ENCODE peak calls at places on chromosomes 2 and 18, in five cellular contexts. One of them, this sample, is unnamed.

GRCh38 chr2:177772529-177772928 is 300.0 kb downstream of the PDE11A start:
- DNase-seq in right atrium auricular region: no peak
- DNase-seq in foreskin fibroblast: no peak
- DNase-seq in dorsolateral prefrontal cortex: no peak
- DNase-seq in AG09309: no peak
- DNase-seq in this sample: no peak

GRCh38 chr18:58716046-58716766 is 44.9 kb downstream of the MALT1 start:
- DNase-seq in right atrium auricular region: no peak
- DNase-seq in dorsolateral prefrontal cortex: no peak
- DNase-seq in AG09309: no peak
- DNase-seq in foreskin fibroblast: no peak
- DNase-seq in this sample: no peak

GRCh38 chr2:54572636-54573531 is 116.8 kb downstream of the SPTBN1 start:
- DNase-seq in foreskin fibroblast: peak
- DNase-seq in right atrium auricular region: no peak
- DNase-seq in AG09309: no peak
- DNase-seq in dorsolateral prefrontal cortex: no peak
- DNase-seq in this sample: no peak

GRCh38 chr18:37537868-37538525 is 27.6 kb downstream of the CELF4 start:
- DNase-seq in foreskin fibroblast: peak
- DNase-seq in dorsolateral prefrontal cortex: peak
- DNase-seq in right atrium auricular region: peak
- DNase-seq in AG09309: peak
- DNase-seq in this sample: peak

GRCh38 chr2:26414291-26414690 is 12.6 kb downstream of the DRC1 start:
- DNase-seq in foreskin fibroblast: no peak
- DNase-seq in AG09309: no peak
- DNase-seq in right atrium auricular region: no peak
- DNase-seq in dorsolateral prefrontal cortex: no peak
- DNase-seq in this sample: no peak

GRCh38 chr2:120456867-120457266 is 110.9 kb downstream of the INHBB start:
- DNase-seq in foreskin fibroblast: no peak
- DNase-seq in AG09309: no peak
- DNase-seq in right atrium auricular region: no peak
- DNase-seq in dorsolateral prefrontal cortex: no peak
- DNase-seq in this sample: no peak

GRCh38 chr2:164430166-164430783 is 191.0 kb downstream of the GRB14 start:
- DNase-seq in foreskin fibroblast: peak
- DNase-seq in dorsolateral prefrontal cortex: peak
- DNase-seq in AG09309: peak
- DNase-seq in right atrium auricular region: no peak
- DNase-seq in this sample: peak

GRCh38 chr2:10363861-10364610 is 61.3 kb downstream of the HPCAL1 start:
- DNase-seq in dorsolateral prefrontal cortex: no peak
- DNase-seq in right atrium auricular region: no peak
- DNase-seq in AG09309: no peak
- DNase-seq in foreskin fibroblast: no peak
- DNase-seq in this sample: no peak

GRCh38 chr18:46156124-46156745 is 52.0 kb downstream of the HAUS1 start:
- DNase-seq in dorsolateral prefrontal cortex: no peak
- DNase-seq in AG09309: no peak
- DNase-seq in right atrium auricular region: no peak
- DNase-seq in foreskin fibroblast: no peak
- DNase-seq in this sample: no peak

GRCh38 chr2:26952374-26952773 is 18.1 kb upstream of the MAPRE3 start:
- DNase-seq in foreskin fibroblast: no peak
- DNase-seq in AG09309: no peak
- DNase-seq in right atrium auricular region: no peak
- DNase-seq in dorsolateral prefrontal cortex: no peak
- DNase-seq in this sample: no peak

GRCh38 chr2:88831071-88831791 is 139.8 kb downstream of the RPIA start:
- DNase-seq in foreskin fibroblast: no peak
- DNase-seq in dorsolateral prefrontal cortex: no peak
- DNase-seq in AG09309: no peak
- DNase-seq in right atrium auricular region: no peak
- DNase-seq in this sample: no peak

GRCh38 chr18:64678048-64678447 is 529.2 kb upstream of the LINC00305 start:
- DNase-seq in dorsolateral prefrontal cortex: no peak
- DNase-seq in AG09309: no peak
- DNase-seq in right atrium auricular region: no peak
- DNase-seq in foreskin fibroblast: no peak
- DNase-seq in this sample: no peak

GRCh38 chr2:11967946-11968465 is 221.6 kb downstream of the LPIN1 start:
- DNase-seq in dorsolateral prefrontal cortex: no peak
- DNase-seq in foreskin fibroblast: peak
- DNase-seq in right atrium auricular region: no peak
- DNase-seq in AG09309: peak
- DNase-seq in this sample: no peak

GRCh38 chr2:61014805-61015204 is 2.7 kb upstream of the PEX13 start:
- DNase-seq in dorsolateral prefrontal cortex: no peak
- DNase-seq in AG09309: peak
- DNase-seq in right atrium auricular region: no peak
- DNase-seq in foreskin fibroblast: no peak
- DNase-seq in this sample: no peak

GRCh38 chr2:215002500-215002899 is 135.9 kb downstream of the ABCA12 start:
- DNase-seq in right atrium auricular region: no peak
- DNase-seq in foreskin fibroblast: peak
- DNase-seq in AG09309: peak
- DNase-seq in dorsolateral prefrontal cortex: peak
- DNase-seq in this sample: no peak

GRCh38 chr2:88658890-88659881 is 31.9 kb upstream of the EIF2AK3 start:
- DNase-seq in AG09309: peak
- DNase-seq in right atrium auricular region: peak
- DNase-seq in foreskin fibroblast: peak
- DNase-seq in dorsolateral prefrontal cortex: no peak
- DNase-seq in this sample: no peak

GRCh38 chr2:96354492-96354891 is 18.9 kb downstream of the NCAPH start:
- DNase-seq in AG09309: no peak
- DNase-seq in right atrium auricular region: no peak
- DNase-seq in dorsolateral prefrontal cortex: no peak
- DNase-seq in foreskin fibroblast: no peak
- DNase-seq in this sample: no peak

GRCh38 chr2:157751462-157752058 is 122.9 kb upstream of the ACVR1C start:
- DNase-seq in AG09309: no peak
- DNase-seq in foreskin fibroblast: no peak
- DNase-seq in dorsolateral prefrontal cortex: no peak
- DNase-seq in right atrium auricular region: no peak
- DNase-seq in this sample: no peak

GRCh38 chr18:21145371-21145770 is 33.8 kb upstream of the ROCK1 start:
- DNase-seq in AG09309: no peak
- DNase-seq in foreskin fibroblast: no peak
- DNase-seq in dorsolateral prefrontal cortex: no peak
- DNase-seq in right atrium auricular region: no peak
- DNase-seq in this sample: no peak

GRCh38 chr2:35787302-35788031 is 568.1 kb upstream of the CRIM1 start:
- DNase-seq in foreskin fibroblast: no peak
- DNase-seq in dorsolateral prefrontal cortex: no peak
- DNase-seq in right atrium auricular region: no peak
- DNase-seq in AG09309: no peak
- DNase-seq in this sample: no peak

GRCh38 chr2:138271467-138271866 is 230.1 kb upstream of the SPOPL start:
- DNase-seq in AG09309: no peak
- DNase-seq in dorsolateral prefrontal cortex: no peak
- DNase-seq in foreskin fibroblast: no peak
- DNase-seq in right atrium auricular region: no peak
- DNase-seq in this sample: no peak

GRCh38 chr2:226772389-226773179 is 27.0 kb downstream of the IRS1 start:
- DNase-seq in right atrium auricular region: no peak
- DNase-seq in foreskin fibroblast: no peak
- DNase-seq in AG09309: no peak
- DNase-seq in dorsolateral prefrontal cortex: no peak
- DNase-seq in this sample: no peak

GRCh38 chr2:86341470-86341869 is 4.0 kb upstream of the REEP1 start:
- DNase-seq in right atrium auricular region: no peak
- DNase-seq in AG09309: no peak
- DNase-seq in dorsolateral prefrontal cortex: no peak
- DNase-seq in foreskin fibroblast: no peak
- DNase-seq in this sample: no peak

GRCh38 chr18:68763082-68763481 is 34.8 kb upstream of the CCDC102B start:
- DNase-seq in foreskin fibroblast: peak
- DNase-seq in dorsolateral prefrontal cortex: no peak
- DNase-seq in right atrium auricular region: no peak
- DNase-seq in AG09309: no peak
- DNase-seq in this sample: no peak

GRCh38 chr18:67280843-67281242 is 235.7 kb downstream of the DSEL start:
- DNase-seq in foreskin fibroblast: no peak
- DNase-seq in dorsolateral prefrontal cortex: no peak
- DNase-seq in right atrium auricular region: no peak
- DNase-seq in AG09309: no peak
- DNase-seq in this sample: no peak

GRCh38 chr18:67282796-67283195 is 233.7 kb downstream of the DSEL start:
- DNase-seq in dorsolateral prefrontal cortex: no peak
- DNase-seq in right atrium auricular region: no peak
- DNase-seq in foreskin fibroblast: no peak
- DNase-seq in AG09309: peak
- DNase-seq in this sample: no peak

GRCh38 chr18:67281746-67282145 is 234.8 kb downstream of the DSEL start:
- DNase-seq in dorsolateral prefrontal cortex: no peak
- DNase-seq in foreskin fibroblast: no peak
- DNase-seq in right atrium auricular region: no peak
- DNase-seq in AG09309: no peak
- DNase-seq in this sample: no peak

GRCh38 chr18:67290421-67290820 is 226.1 kb downstream of the DSEL start:
- DNase-seq in AG09309: no peak
- DNase-seq in foreskin fibroblast: no peak
- DNase-seq in right atrium auricular region: no peak
- DNase-seq in dorsolateral prefrontal cortex: no peak
- DNase-seq in this sample: no peak

DNA sequence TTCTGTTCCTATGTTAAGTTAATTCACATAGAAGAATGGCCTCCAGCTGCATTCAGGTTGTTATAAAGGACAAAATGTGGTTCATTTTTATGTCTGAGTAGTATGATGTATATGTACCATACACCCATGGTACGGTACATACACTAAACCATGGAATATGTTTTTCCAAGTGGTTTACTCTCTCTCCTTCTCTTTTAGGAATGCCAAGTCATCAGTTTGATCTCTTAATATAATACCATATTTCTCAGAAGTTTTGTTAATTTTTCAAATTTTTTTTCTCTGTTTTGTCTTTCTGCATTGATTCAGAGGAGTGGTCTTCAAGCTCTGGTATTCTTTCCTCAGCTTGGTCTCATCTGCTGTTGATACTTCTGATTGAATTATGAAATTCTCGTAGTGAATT is 230.9 kb downstream of the DSEL start:
- DNase-seq in dorsolateral prefrontal cortex: no peak
- DNase-seq in right atrium auricular region: no peak
- DNase-seq in foreskin fibroblast: no peak
- DNase-seq in AG09309: no peak
- DNase-seq in this sample: no peak
- TF ChIP-seq CTCF in dorsolateral prefrontal cortex: no peak
- TF ChIP-seq CTCF in right atrium auricular region: no peak
- TF ChIP-seq CTCF in foreskin fibroblast: no peak
- TF ChIP-seq CTCF in AG09309: no peak
- TF ChIP-seq CTCF in this sample: no peak

DNA sequence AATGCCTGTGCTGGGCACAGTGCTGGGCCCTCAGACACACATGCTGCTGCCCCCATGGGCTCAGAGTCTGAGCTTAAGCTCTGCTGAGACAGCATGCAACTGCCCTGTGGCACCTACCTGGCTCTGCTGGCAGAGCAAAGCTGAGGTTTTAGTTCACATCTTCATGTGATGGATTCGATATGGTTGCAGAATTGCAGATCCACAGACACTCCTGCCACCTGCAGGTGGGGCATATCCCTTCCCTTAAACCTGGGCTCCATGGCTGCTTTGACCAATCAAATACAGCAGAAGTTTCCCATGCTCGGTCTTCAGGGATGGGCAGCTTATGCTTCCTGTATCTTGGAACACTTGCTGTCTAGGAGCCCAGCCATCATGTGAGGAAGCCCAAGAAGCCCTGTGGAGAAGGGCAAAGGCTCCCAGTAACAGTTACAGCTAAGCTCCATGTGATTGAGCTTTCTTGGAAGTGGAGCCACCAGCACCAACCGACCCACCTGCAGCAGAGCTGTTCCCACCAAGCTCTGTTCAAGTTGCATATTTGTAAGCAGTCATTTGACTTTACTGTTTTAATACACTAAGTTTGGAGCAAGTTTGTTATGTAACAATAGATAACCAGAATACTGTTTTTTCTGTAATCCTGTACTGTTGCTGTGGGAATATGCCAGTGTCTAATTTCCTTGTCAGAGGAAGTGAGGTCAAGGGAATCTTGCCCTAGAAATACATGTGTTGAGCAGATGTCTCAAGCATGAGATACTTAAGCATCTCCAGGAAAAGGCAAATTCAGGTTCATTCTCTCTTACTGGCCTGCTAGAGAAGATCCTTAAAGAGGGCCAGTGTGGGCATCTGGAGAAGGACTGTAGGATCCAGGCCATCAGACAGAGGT is 79.3 kb downstream of the SH3RF3 start:
- DNase-seq in right atrium auricular region: no peak
- DNase-seq in dorsolateral prefrontal cortex: no peak
- DNase-seq in foreskin fibroblast: peak
- DNase-seq in AG09309: no peak
- DNase-seq in this sample: no peak
- TF ChIP-seq CTCF in right atrium auricular region: no peak
- TF ChIP-seq CTCF in dorsolateral prefrontal cortex: no peak
- TF ChIP-seq CTCF in foreskin fibroblast: no peak
- TF ChIP-seq CTCF in AG09309: no peak
- TF ChIP-seq CTCF in this sample: no peak

DNA sequence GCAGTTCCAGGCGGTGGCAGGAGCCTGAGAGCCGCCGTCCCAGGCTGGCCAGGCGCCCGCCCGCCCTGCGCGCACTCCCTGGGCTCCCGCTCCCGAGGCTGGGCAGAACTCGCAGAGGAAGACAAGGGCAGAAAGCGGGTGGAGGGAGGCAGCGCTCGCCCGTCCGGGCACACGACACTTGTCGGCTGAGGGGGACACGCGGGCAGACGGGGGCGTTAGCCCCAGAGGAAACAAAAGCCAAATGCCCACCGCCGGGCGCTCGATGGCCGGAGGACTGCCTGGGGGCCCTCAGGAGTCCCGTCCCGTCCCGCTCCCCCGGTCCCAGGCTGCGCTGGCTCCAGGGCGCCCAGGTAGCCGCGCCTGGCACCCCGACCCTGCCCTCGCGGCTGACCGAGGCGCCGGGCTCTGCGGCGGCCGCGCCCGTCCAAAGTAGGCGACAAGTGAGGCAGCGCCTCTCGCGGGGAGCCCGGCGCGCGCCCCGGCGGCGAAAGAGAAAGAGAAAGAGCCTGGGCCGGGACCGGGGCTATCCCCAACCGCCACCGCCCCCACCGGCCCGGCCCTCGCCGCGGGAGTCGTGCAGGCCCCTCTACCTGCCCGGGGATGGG is 491 bp downstream of the L3MBTL4 start:
- DNase-seq in foreskin fibroblast: no peak
- DNase-seq in right atrium auricular region: no peak
- DNase-seq in AG09309: no peak
- DNase-seq in dorsolateral prefrontal cortex: peak
- DNase-seq in this sample: peak
- TF ChIP-seq CTCF in foreskin fibroblast: no peak
- TF ChIP-seq CTCF in right atrium auricular region: no peak
- TF ChIP-seq CTCF in AG09309: no peak
- TF ChIP-seq CTCF in dorsolateral prefrontal cortex: peak
- TF ChIP-seq CTCF in this sample: peak

GRCh38 chr2:55617160-55618024 is at the start of gene PPP4R3B:
- DNase-seq in AG09309: peak
- DNase-seq in right atrium auricular region: peak
- DNase-seq in dorsolateral prefrontal cortex: peak
- DNase-seq in foreskin fibroblast: peak
- DNase-seq in this sample: peak
- TF ChIP-seq CTCF in AG09309: peak
- TF ChIP-seq CTCF in right atrium auricular region: no peak
- TF ChIP-seq CTCF in dorsolateral prefrontal cortex: peak
- TF ChIP-seq CTCF in foreskin fibroblast: peak
- TF ChIP-seq CTCF in this sample: peak

This sample was measured in progenitor cell of endocrine pancreas.